ENCODE peak calls at places on chromosomes 1 and 21, in four cellular contexts. I, A, Q and U are unnamed samples. For H3K9me1, the result is how much of the 10 kb centered on the place peaks cover.

GRCh38 chr1:171468120-171468790 is 17.1 kb upstream of the PRRC2C start:
- DNase-seq in I (no peak), A (peak), Q (peak), U (peak)

GRCh38 chr1:93807301-93807930 is 71.6 kb downstream of the DNTTIP2 start:
- DNase-seq in Q (no peak), A (peak), I (no peak), U (no peak)

GRCh38 chr1:220151454-220151853 is 57.5 kb downstream of the IARS2 start:
- DNase-seq in I (no peak), A (peak), Q (peak), U (no peak)

GRCh38 chr1:109504974-109505373 is 4.6 kb downstream of the AMIGO1 start:
- DNase-seq in I (no peak), Q (no peak), A (no peak), U (no peak)

GRCh38 chr1:54227836-54228435 is 28.0 kb downstream of the MRPL37 start:
- DNase-seq in A (no peak), I (no peak), Q (no peak), U (no peak)

GRCh38 chr1:42176902-42177519 is 12.5 kb upstream of the GUCA2A start:
- DNase-seq in Q (peak), A (peak), I (peak), U (no peak)

GRCh38 chr1:206537141-206537540 is 29.8 kb downstream of the RASSF5 start:
- DNase-seq in Q (no peak), I (no peak), A (peak), U (no peak)

GRCh38 chr1:6700853-6701436 is 671 bp downstream of the DNAJC11 start:
- DNase-seq in A (no peak), I (peak), Q (no peak), U (no peak)

GRCh38 chr1:67457247-67457646 is 27.0 kb upstream of the SERBP1 start:
- DNase-seq in A (no peak), I (no peak), Q (no peak), U (no peak)

GRCh38 chr1:92909321-92909720 is 51.9 kb downstream of the DIPK1A start:
- DNase-seq in A (peak), Q (no peak), I (no peak), U (peak)

GRCh38 chr1:98053471-98054366 is 132.9 kb upstream of the DPYD start:
- DNase-seq in A (peak), I (peak), Q (peak), U (no peak)

GRCh38 chr21:28068455-28069358 is 924.0 kb downstream of the LTN1 start:
- DNase-seq in I (no peak), Q (no peak), A (no peak), U (no peak)

GRCh38 chr1:7313081-7313546 is 458.0 kb upstream of the VAMP3 start:
- DNase-seq in I (no peak), A (peak), Q (no peak), U (no peak)

DNA sequence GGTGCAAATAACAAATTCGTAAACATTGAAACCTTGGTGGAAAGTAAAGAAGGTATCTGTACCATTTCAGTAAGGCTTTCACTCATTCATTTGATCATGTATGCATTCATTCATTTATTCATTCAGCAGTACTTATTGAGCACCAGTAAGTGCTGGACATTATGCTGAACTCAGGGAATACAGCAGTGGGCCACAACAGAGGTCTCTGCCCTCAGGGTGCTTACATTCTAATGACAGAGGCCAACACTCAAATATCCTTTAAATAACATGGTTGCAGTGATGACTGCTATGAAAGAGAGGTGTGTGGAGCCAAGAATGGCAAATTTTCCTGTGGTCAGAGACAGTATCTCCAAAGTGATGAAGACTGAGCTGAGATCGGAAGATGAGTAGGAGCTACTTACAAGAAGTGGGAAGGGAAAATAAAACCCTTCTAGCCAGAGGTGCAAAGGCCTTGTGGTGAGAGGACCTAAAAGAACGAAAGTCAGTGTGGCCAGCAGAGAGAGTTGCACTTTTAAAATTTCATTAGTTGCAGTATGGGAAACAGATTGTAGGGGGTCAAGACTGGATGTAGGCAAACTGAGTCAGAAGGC is 17.7 kb downstream of the SLAMF7 start:
- DNase-seq in I (no peak), Q (no peak), A (no peak), U (no peak)
- H3K9me1 ChIP-seq in I (under half), Q (under half), A (under half), U (under half)

GRCh38 chr1:178806665-178807300 is 64.1 kb downstream of the ANGPTL1 start:
- DNase-seq in Q (no peak), I (no peak), A (no peak), U (no peak)
- H3K9me1 ChIP-seq in Q (under half), I (under half), A (under half), U (under half)

DNA sequence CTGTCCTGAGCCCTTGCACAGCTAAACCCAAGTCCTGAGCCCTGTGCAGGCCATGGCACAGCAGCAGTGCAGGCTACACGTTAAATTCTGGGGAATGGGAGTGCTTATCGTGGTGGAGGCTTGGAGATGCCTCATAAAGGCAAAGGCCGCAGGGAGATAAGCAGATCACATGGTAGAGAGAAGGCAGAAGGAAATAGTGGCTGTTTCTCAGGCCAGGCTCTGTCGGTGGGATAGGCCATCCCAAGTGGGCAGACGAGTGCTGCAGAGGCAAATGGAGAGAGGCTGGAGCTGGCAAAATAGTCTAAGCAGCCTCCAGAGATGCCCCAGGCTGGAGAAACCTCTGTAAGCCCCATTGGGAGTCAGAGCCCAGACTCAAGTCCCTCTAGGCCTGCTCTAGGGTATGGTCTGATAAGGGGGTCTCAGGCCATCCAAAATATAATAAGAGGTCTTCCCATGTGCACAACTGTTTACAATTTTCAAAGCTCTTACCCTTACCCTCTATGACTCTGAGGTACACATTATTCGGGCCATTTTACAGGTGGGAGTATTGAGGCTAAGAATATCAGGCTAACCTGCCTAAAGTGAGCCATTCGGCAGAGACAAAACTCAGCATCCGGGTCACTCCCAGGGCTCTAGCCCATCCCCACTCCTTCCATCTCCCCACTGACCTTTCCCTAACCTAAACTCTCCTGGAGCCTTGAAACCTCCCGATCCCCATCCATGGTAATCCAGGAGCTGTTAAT is 79.6 kb downstream of the NKAIN1 start:
- DNase-seq in I (peak), A (no peak), Q (no peak), U (no peak)
- H3K9me1 ChIP-seq in I (under half), A (under half), Q (under half), U (under half)

GRCh38 chr1:10320336-10320735 is 78.5 kb upstream of the PGD start:
- DNase-seq in Q (no peak), A (no peak), I (no peak), U (no peak)

GRCh38 chr1:10322821-10323220 is 76.0 kb upstream of the PGD start:
- DNase-seq in I (no peak), A (no peak), Q (no peak), U (no peak)

GRCh38 chr1:10328534-10328933 is 70.3 kb upstream of the PGD start:
- DNase-seq in A (no peak), Q (no peak), I (no peak), U (no peak)

GRCh38 chr1:10324627-10325026 is 74.2 kb upstream of the PGD start:
- DNase-seq in Q (no peak), I (no peak), A (no peak), U (no peak)

DNA sequence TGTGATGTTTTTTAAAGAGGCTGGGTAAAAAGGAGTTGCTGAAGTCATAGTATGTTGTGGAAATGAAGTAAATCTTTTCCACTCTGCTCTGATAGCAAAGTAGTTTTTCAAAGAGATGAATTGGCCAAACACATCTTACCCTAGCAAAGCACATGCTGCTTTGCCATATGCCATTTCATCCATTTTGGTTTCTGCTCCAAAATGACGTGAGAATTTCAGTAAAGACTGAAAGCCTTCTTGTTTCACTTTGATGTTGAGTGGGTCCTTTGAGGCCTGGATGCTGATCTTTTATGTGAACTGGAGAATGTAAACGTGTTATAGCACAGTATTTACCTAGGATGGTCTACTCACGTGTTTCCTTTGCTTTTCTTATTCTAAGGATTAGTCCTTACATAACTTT is 73.3 kb upstream of the PGD start:
- DNase-seq in A (no peak), Q (no peak), I (no peak), U (no peak)
- H3K9me1 ChIP-seq in A (under half), Q (under half), I (under half), U (under half)

GRCh38 chr1:28428012-28428411 is 58.5 kb downstream of the PHACTR4 start:
- DNase-seq in I (no peak), A (no peak), Q (no peak), U (no peak)
- H3K9me1 ChIP-seq in I (under half), A (under half), Q (under half), U (under half)